ENCODE peak calls at places on chromosomes 6 and 20, in seven cellular contexts. U, V, H, G, I, Y and B are unnamed samples. For H3K9me3, the result is how much of the 10 kb centered on the place peaks cover.

GRCh38 chr6:5080574-5080973 is 4.6 kb upstream of the PPP1R3G start:
- DNase-seq in U (no peak), V (no peak), H (no peak), G (no peak), I (no peak), Y (no peak), B (no peak)

GRCh38 chr6:99241905-99242534 is 107.5 kb downstream of the FAXC start:
- DNase-seq in U (no peak), V (no peak), H (peak), G (no peak), I (no peak), Y (no peak), B (no peak)

GRCh38 chr6:137163732-137164318 is 9.6 kb downstream of the IL22RA2 start:
- DNase-seq in U (no peak), V (no peak), H (no peak), G (no peak), I (no peak), Y (no peak), B (no peak)

GRCh38 chr6:38182426-38182825 is 362.9 kb downstream of the ZFAND3 start:
- DNase-seq in U (no peak), V (peak), H (no peak), G (no peak), I (no peak), Y (no peak), B (no peak)

GRCh38 chr6:51495806-51496380 is 591.5 kb downstream of the PKHD1 start:
- DNase-seq in U (no peak), V (no peak), H (no peak), G (no peak), I (no peak), Y (no peak), B (no peak)

GRCh38 chr6:131781717-131782116 is 26.1 kb upstream of the ENPP1 start:
- DNase-seq in U (no peak), V (no peak), H (no peak), G (no peak), I (no peak), Y (no peak), B (no peak)

GRCh38 chr20:1174787-1175186 is 10.0 kb downstream of the TMEM74B start:
- DNase-seq in U (no peak), V (no peak), H (no peak), G (no peak), I (no peak), Y (no peak), B (no peak)

GRCh38 chr20:45044084-45044573 is 56.8 kb downstream of the KCNS1 start:
- DNase-seq in U (no peak), V (no peak), H (peak), G (no peak), I (peak), Y (no peak), B (peak)

GRCh38 chr20:57451356-57451755 is 60.2 kb downstream of the RBM38 start:
- DNase-seq in U (no peak), V (peak), H (no peak), G (no peak), I (no peak), Y (no peak), B (no peak)

GRCh38 chr6:7219310-7219709 is 93.7 kb downstream of the SSR1 start:
- DNase-seq in U (no peak), V (no peak), H (no peak), G (no peak), I (peak), Y (no peak), B (peak)

GRCh38 chr6:5478380-5478779 is 217.1 kb downstream of the FARS2 start:
- DNase-seq in U (no peak), V (no peak), H (no peak), G (no peak), I (no peak), Y (no peak), B (no peak)

GRCh38 chr6:68572525-68572924 is 62.6 kb upstream of the ADGRB3 start:
- DNase-seq in U (no peak), V (no peak), H (peak), G (no peak), I (no peak), Y (no peak), B (no peak)

GRCh38 chr6:82773061-82773717 is 292.5 kb downstream of the UBE3D start:
- DNase-seq in U (no peak), V (no peak), H (no peak), G (no peak), I (no peak), Y (no peak), B (no peak)

GRCh38 chr20:21522479-21523397 is 8.9 kb upstream of the NKX2-2 start:
- DNase-seq in U (no peak), V (no peak), H (no peak), G (no peak), I (no peak), Y (peak), B (no peak)

GRCh38 chr20:41531876-41532275 is 86.3 kb downstream of the CHD6 start:
- DNase-seq in U (no peak), V (no peak), H (no peak), G (no peak), I (no peak), Y (no peak), B (no peak)

GRCh38 chr6:96926425-96926824 is 1.9 kb downstream of the KLHL32 start:
- DNase-seq in U (no peak), V (no peak), H (no peak), G (no peak), I (no peak), Y (no peak), B (no peak)

GRCh38 chr20:22350624-22351023 is 233.7 kb downstream of the FOXA2 start:
- DNase-seq in U (no peak), V (no peak), H (no peak), G (peak), I (no peak), Y (no peak), B (no peak)

GRCh38 chr20:17940447-17940971 is 28.1 kb downstream of the SNX5 start:
- DNase-seq in U (no peak), V (no peak), H (no peak), G (no peak), I (no peak), Y (no peak), B (no peak)

GRCh38 chr6:31687321-31687720 is 6.5 kb upstream of the LY6G5C start:
- DNase-seq in U (no peak), V (no peak), H (no peak), G (no peak), I (no peak), Y (no peak), B (no peak)

GRCh38 chr6:89522778-89523177 is 89.8 kb downstream of the ANKRD6 start:
- DNase-seq in U (no peak), V (no peak), H (no peak), G (no peak), I (no peak), Y (no peak), B (no peak)

GRCh38 chr20:11850901-11851300 is 66.8 kb upstream of the BTBD3 start:
- DNase-seq in U (no peak), V (no peak), H (peak), G (no peak), I (no peak), Y (no peak), B (no peak)

GRCh38 chr6:93323630-93324029 is 95.7 kb downstream of the EPHA7 start:
- DNase-seq in U (no peak), V (no peak), H (no peak), G (no peak), I (no peak), Y (no peak), B (no peak)

GRCh38 chr6:145427232-145427631 is 308.1 kb downstream of the EPM2A start:
- DNase-seq in U (no peak), V (no peak), H (no peak), G (no peak), I (no peak), Y (no peak), B (no peak)

GRCh38 chr6:137740967-137741761 is 125.9 kb upstream of the TNFAIP3 start:
- DNase-seq in U (no peak), V (no peak), H (no peak), G (no peak), I (no peak), Y (no peak), B (no peak)

DNA sequence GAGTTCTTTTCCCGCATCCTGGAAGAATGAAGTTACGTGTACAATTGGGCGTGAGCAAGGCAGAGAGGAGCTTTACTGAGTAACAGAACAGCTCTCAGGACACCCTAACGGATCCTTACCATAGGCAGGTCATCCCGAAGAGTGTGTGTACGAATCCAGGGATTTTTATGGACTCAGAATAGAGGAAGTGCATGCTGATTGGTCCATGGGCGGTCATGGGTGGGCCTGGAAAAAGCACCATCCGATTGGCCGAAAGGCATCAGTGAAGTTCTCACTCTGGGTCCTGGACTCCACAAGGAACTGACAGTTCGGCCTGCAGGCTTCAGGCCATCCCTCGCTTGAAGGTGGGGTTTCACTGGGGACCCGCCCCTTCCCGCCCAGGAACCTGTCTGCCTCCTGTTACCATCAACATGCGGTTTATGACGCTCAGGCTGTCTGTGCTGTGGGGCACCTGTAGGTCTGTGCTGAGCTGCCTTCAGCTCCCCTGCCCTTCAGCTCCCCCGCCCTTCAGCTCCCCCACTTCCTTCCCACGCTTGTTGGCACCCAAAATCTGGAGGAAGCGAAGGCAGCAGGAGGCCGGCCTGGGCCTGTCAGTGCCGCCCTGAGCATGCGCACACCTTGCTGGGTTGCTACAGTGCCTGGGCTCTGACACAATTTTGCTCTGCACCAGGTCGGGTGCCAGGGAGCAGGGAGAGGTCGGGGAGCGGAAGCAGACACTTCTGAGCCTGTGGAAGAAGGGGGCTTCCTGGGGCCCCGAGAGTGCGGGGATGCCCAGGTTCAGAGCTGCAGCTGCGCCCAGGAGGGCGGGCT is 57.9 kb upstream of the MANEA start:
- DNase-seq in U (no peak), V (peak), H (no peak), G (no peak), I (no peak), Y (no peak), B (no peak)
- TF ChIP-seq POLR2A in U (no peak), V (no peak), H (no peak), G (no peak), I (no peak), Y (no peak), B (no peak)

GRCh38 chr6:112113918-112114317 is 26.5 kb downstream of the FAM229B start:
- DNase-seq in U (no peak), V (no peak), H (no peak), G (no peak), I (no peak), Y (no peak), B (no peak)
- H3K27ac ChIP-seq in U (no peak), V (no peak), H (no peak), G (no peak), I (no peak), Y (no peak), B (no peak)

DNA sequence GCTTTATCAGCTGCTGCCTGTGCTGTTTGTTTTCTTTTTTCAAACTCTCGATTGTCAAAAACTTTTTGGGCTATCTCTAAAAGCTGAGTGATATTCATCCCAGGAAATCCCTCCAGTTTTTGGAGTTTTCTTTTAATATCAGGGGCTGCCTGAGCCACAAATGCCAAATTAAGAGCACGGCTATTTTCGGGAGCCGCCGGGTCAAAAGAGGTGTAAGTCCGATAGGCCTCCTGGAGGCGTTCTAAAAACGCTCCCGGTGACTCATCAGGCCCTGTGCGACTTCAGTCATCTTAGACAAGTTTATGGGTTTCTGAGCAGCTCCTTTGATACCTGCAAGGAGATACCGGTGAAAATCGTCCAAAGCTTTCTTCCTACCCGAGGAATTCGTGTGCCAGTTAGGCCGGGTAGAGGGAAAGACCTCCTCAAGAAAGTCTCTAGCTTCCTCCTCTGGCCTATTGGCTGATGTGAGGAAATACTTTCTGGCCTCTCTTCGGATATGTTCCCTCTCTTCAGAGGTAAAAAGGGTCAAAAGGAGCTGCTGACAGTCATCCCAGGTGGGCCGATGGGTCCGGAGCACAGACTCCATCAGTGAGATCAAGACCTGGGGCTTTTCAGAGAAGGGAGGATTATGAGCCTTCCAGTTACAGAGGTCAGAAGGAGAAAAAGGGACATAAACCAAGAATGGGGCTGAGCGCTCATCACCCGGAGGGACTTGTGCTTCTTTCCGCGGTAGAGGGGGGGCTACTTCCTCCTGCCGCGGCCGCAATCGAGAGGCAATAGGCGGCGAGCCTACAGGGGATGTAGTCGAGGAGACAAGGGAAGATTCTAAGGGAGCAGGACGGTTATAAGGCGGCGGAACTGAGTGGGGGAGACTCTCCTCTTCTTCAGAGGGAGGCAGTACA is 151.1 kb downstream of the TRIM27 start:
- DNase-seq in U (no peak), V (no peak), H (no peak), G (peak), I (no peak), Y (no peak), B (no peak)
- H3K9me3 ChIP-seq in U (under half), V (under half), H (under half), G (under half), I (under half), Y (under half), B (under half)

GRCh38 chr6:28923318-28924102 is at the start of gene TRIM27:
- DNase-seq in U (peak), V (peak), H (peak), G (peak), I (peak), Y (peak), B (peak)

GRCh38 chr6:28920281-28920680 is 3.5 kb downstream of the TRIM27 start:
- DNase-seq in U (no peak), V (no peak), H (no peak), G (no peak), I (no peak), Y (no peak), B (no peak)

GRCh38 chr6:28922004-28922840 is 1.6 kb downstream of the TRIM27 start:
- DNase-seq in U (no peak), V (no peak), H (peak), G (no peak), I (peak), Y (peak), B (no peak)

GRCh38 chr6:28927856-28928255 is 4.1 kb upstream of the TRIM27 start:
- DNase-seq in U (no peak), V (no peak), H (no peak), G (no peak), I (no peak), Y (no peak), B (no peak)

GRCh38 chr6:28922841-28923317 is 906 bp downstream of the TRIM27 start:
- DNase-seq in U (no peak), V (no peak), H (peak), G (no peak), I (peak), Y (no peak), B (peak)
- TF ChIP-seq POLR2A in U (no peak), V (no peak), H (no peak), G (no peak), I (no peak), Y (peak), B (no peak)